ENCODE peak calls at places on chromosome 2, in five cellular contexts. M is ovary, Y is adrenal gland, B is psoas muscle, P is WERI-Rb-1. O is an unnamed sample.

GRCh38 chr2:31725444-31725843 is 144.7 kb upstream of the SRD5A2 start:
- DNase-seq in B (no peak), P (no peak), Y (no peak), M (no peak), O (no peak)

GRCh38 chr2:213271947-213272346 is 12.3 kb upstream of the SPAG16 start:
- DNase-seq in M (no peak), P (no peak), Y (no peak), B (no peak), O (no peak)

GRCh38 chr2:229920011-229920781 is 1.6 kb downstream of the TRIP12 start:
- DNase-seq in Y (peak), B (no peak), P (peak), M (no peak), O (no peak)

GRCh38 chr2:65456074-65456473 is 23.7 kb upstream of the SPRED2 start:
- DNase-seq in Y (no peak), M (no peak), B (no peak), P (no peak), O (no peak)

GRCh38 chr2:218406209-218406948 is 6.7 kb downstream of the CTDSP1 start:
- DNase-seq in Y (peak), B (peak), P (peak), M (peak), O (peak)

GRCh38 chr2:64202206-64202864 is 58.1 kb upstream of the PELI1 start:
- DNase-seq in B (no peak), P (no peak), M (no peak), Y (no peak), O (no peak)

GRCh38 chr2:61758991-61759390 is 94.9 kb downstream of the FAM161A start:
- DNase-seq in P (no peak), M (no peak), Y (no peak), B (no peak), O (no peak)

GRCh38 chr2:239274391-239275001 is 126.3 kb downstream of the HDAC4 start:
- DNase-seq in M (peak), B (peak), Y (peak), P (peak), O (peak)

GRCh38 chr2:117551858-117552257 is 262.6 kb upstream of the DDX18 start:
- DNase-seq in Y (no peak), M (no peak), P (no peak), B (no peak), O (no peak)
- TF ChIP-seq CTCF in Y (no peak), M (no peak), P (no peak), B (no peak), O (no peak)

GRCh38 chr2:174750923-174751441 is 13.3 kb downstream of the CHRNA1 start:
- DNase-seq in P (no peak), B (no peak), M (no peak), Y (no peak), O (no peak)
- TF ChIP-seq CTCF in P (no peak), B (no peak), M (no peak), Y (no peak), O (no peak)

GRCh38 chr2:71102981-71103681 is 26.9 kb downstream of the MCEE start:
- DNase-seq in M (no peak), Y (no peak), P (no peak), B (no peak), O (no peak)

GRCh38 chr2:71101656-71102055 is 28.4 kb downstream of the MCEE start:
- DNase-seq in Y (no peak), P (no peak), M (no peak), B (no peak), O (no peak)

GRCh38 chr2:71100195-71100964 is 29.6 kb downstream of the MCEE start:
- DNase-seq in P (peak), M (no peak), B (peak), Y (peak), O (no peak)
- TF ChIP-seq CTCF in P (peak), M (no peak), B (peak), Y (peak), O (no peak)

DNA sequence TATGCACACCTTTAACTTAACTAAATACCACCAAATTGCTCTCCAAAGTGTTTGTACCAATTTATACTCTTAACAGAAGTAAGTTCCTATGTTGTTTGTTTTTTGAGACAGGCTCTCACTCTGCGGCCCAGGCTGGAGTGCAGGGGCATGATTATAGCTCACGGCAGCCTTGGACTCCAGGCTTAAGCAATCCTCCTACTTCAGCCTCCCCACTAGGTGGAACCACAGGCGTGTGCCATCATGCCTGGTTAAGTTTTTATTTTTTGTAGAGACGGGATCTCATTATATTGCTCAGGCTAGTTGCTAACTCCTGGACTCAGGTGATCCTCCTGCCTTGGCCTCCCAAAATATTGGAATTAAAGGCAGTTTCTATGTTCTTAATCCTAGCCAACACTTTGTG is 13.1 kb upstream of the NAB1 start:
- DNase-seq in B (no peak), P (no peak), Y (no peak), M (no peak), O (no peak)
- TF ChIP-seq CTCF in B (no peak), P (no peak), Y (no peak), M (no peak), O (no peak)

DNA sequence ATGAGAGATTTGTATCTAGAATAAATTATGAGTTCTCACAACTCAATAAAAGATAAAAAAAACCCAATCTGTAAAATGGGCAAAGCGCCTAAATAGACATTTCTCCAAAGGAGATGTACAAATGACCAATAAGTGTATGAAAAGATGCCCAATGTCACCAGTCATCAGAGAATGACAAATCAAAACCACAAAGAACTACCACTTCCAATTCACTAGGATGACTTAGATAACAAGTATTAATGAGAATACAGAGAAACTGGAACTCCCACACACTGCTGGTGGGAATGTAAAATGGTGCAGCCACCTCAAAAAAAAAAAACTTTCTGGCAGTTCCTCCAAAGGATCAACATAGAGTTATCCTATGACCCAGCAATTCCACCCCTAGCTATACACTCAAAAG is 17.4 kb upstream of the COL6A3 start:
- DNase-seq in M (no peak), P (no peak), B (no peak), Y (no peak), O (no peak)
- TF ChIP-seq CTCF in M (no peak), P (no peak), B (no peak), Y (no peak), O (no peak)